ENCODE peak calls at places on chromosome 21, in five cellular contexts. X, I, A, V and B are unnamed samples.

GRCh38 chr21:25375675-25376074 is 231.6 kb downstream of the MRPL39 start:
- DNase-seq in V (no peak), I (no peak), X (no peak), A (no peak), B (no peak)

GRCh38 chr21:8991088-8991907 is 1530.1 kb upstream of the TPTE start:
- DNase-seq in A (no peak), I (no peak), V (peak; percentile 87), X (no peak), B (no peak)

GRCh38 chr21:31198575-31198974 is 145.5 kb downstream of the TIAM1 start:
- DNase-seq in A (no peak), I (no peak), X (no peak), V (peak; percentile 63), B (no peak)

GRCh38 chr21:31354604-31355443 is 10.8 kb upstream of the TIAM1 start:
- DNase-seq in V (peak; percentile 17), X (peak; percentile 55), A (no peak), I (peak; percentile 66), B (peak; percentile 13)

GRCh38 chr21:15221799-15222386 is 157.1 kb upstream of the NRIP1 start:
- DNase-seq in V (peak; percentile 30), A (peak; percentile 46), I (no peak), X (no peak), B (peak; percentile 10)

GRCh38 chr21:17397703-17398102 is 115.1 kb upstream of the CXADR start:
- DNase-seq in X (no peak), I (no peak), V (no peak), A (no peak), B (no peak)

GRCh38 chr21:25371831-25372434 is 235.3 kb downstream of the MRPL39 start:
- DNase-seq in I (no peak), X (no peak), V (no peak), A (no peak), B (no peak)

GRCh38 chr21:26842300-26842699 is 2.9 kb downstream of the ADAMTS1 start:
- DNase-seq in I (no peak), A (no peak), X (no peak), V (no peak), B (no peak)

GRCh38 chr21:32309906-32310460 is 11.3 kb downstream of the MRAP start:
- DNase-seq in X (no peak), A (no peak), I (no peak), V (no peak), B (no peak)

GRCh38 chr21:35257413-35257812 is 208.3 kb upstream of the RUNX1 start:
- DNase-seq in X (peak; percentile 72), A (no peak), I (no peak), V (peak; percentile 29), B (peak; percentile 51)

GRCh38 chr21:33051925-33052324 is 18.0 kb upstream of the OLIG1 start:
- DNase-seq in A (no peak), I (no peak), V (peak; percentile 21), X (no peak), B (no peak)

GRCh38 chr21:25863747-25864146 is 129.0 kb downstream of the GABPA start:
- DNase-seq in X (no peak), A (no peak), I (no peak), V (no peak), B (no peak)

GRCh38 chr21:24118738-24119470 is 1488.4 kb downstream of the MRPL39 start:
- DNase-seq in A (no peak), I (no peak), X (no peak), V (no peak), B (no peak)

GRCh38 chr21:17451364-17451869 is 61.4 kb upstream of the CXADR start:
- DNase-seq in X (no peak), I (no peak), A (no peak), V (no peak), B (no peak)

GRCh38 chr21:36235058-36235582 is 78.5 kb downstream of the DOP1B start:
- DNase-seq in I (no peak), X (peak; percentile 71), V (no peak), A (no peak), B (no peak)

GRCh38 chr21:35223480-35224156 is 174.5 kb upstream of the RUNX1 start:
- DNase-seq in V (no peak), I (no peak), X (no peak), A (no peak), B (no peak)

GRCh38 chr21:27421654-27422053 is 454.8 kb upstream of the ADAMTS5 start:
- DNase-seq in A (no peak), V (no peak), I (no peak), X (no peak), B (no peak)

GRCh38 chr21:36425286-36425685 is 40.1 kb downstream of the CHAF1B start:
- DNase-seq in A (no peak), V (no peak), I (no peak), X (no peak), B (no peak)

GRCh38 chr21:36471254-36471723 is 8.6 kb downstream of the CLDN14 start:
- DNase-seq in I (no peak), V (no peak), A (no peak), X (no peak), B (no peak)

GRCh38 chr21:31754561-31754960 is 22.6 kb upstream of the SCAF4 start:
- DNase-seq in A (no peak), V (no peak), I (no peak), X (no peak), B (no peak)

GRCh38 chr21:25897383-25897782 is 162.6 kb downstream of the GABPA start:
- DNase-seq in V (no peak), A (no peak), X (no peak), I (no peak), B (no peak)

GRCh38 chr21:32257952-32258785 is 20.7 kb downstream of the MIS18A start:
- DNase-seq in X (peak; percentile 73), V (peak; percentile 84), A (peak; percentile 74), I (peak; percentile 69), B (peak; percentile 69)

GRCh38 chr21:38997051-38997450 is 186.2 kb downstream of the PSMG1 start:
- DNase-seq in A (no peak), I (no peak), V (no peak), X (no peak), B (no peak)

GRCh38 chr21:39001341-39001740 is 181.9 kb downstream of the PSMG1 start:
- DNase-seq in V (no peak), I (no peak), A (no peak), X (no peak), B (no peak)

GRCh38 chr21:39000496-39000895 is 182.8 kb downstream of the PSMG1 start:
- DNase-seq in A (no peak), X (no peak), V (no peak), I (no peak), B (no peak)

GRCh38 chr21:38997756-38998155 is 185.5 kb downstream of the PSMG1 start:
- DNase-seq in I (no peak), V (no peak), X (no peak), A (no peak), B (no peak)

DNA sequence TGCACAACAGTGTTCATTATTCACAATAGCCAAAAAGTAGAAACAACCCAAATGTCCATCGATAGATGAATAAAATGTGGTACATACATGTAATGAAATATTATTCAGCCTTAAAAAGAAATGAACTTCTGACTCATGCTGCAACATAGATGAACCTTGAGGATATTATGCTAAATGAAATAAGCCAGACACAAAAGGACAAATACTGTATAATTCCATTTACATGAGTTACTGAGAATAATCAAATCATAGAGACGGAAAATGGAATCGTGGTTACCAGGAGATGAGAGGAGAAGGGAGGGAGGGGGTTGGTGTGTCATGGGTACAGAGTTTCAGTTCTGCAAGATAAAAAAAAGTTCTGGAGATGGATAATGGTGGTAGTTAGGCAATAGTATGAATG is 184.1 kb downstream of the PSMG1 start:
- DNase-seq in I (no peak), A (no peak), V (no peak), X (no peak), B (no peak)
- TF ChIP-seq POLR2AphosphoS5 in I (no peak), A (no peak), V (no peak), X (no peak), B (no peak)

DNA sequence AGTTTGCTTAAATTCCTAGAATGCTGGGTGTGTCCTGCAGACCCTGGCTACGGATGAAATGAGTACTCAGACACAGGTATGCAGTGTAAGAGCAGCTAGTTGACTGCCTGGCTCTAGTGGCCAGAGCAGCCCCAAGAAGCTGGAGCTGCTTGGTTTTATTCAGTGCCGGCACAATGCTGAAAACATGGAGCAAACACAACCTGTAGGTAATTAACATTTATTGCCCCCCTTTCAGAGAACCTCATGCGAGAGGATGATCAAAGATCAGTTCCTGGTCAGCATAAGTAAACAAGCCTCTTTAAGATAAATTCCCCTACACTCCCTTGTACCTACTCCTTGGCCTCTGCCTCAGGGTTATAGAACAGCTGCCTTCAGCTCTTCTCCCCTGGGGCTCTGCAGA is 43.2 kb downstream of the MRPS6 start:
- DNase-seq in I (no peak), A (no peak), X (no peak), V (no peak), B (peak; percentile 36)
- TF ChIP-seq POLR2A in I (no peak), A (no peak), X (no peak), V (no peak), B (no peak)

DNA sequence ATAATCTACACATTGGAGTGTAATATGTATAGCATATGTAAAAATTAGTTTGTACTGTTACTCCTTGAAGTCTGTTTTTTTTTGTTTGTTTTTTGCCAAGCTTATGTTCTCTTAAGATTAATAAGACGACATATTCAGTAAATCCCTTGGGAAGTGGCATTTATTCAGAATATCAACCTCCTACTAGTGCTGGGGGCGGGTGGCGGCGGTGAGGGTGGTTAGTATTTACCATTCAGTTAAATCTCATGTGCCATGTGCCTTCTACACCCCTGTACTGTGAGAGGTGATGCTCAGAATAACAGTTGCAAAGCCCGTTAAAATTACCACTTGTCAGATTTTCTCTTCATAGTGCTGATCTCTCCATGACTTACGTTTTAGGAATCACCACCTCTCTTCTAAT is 3.0 kb downstream of the BACH1 start:
- DNase-seq in X (no peak), I (no peak), A (no peak), V (no peak), B (no peak)
- H3K4me3 ChIP-seq in X (no peak overlapping the region), I (no peak overlapping the region), A (peak overlapping the region; percentile 89), V (peak overlapping the region; percentile 74), B (no peak overlapping the region)

GRCh38 chr21:43809346-43809799 is 20.0 kb downstream of the RRP1 start:
- DNase-seq in V (no peak), X (no peak), I (no peak), A (no peak), B (no peak)

GRCh38 chr21:43812139-43812821 is 22.9 kb downstream of the RRP1 start:
- DNase-seq in I (no peak), X (peak; percentile 32), V (no peak), A (no peak), B (peak; percentile 42)

GRCh38 chr21:43811262-43812105 is 22.1 kb downstream of the RRP1 start:
- DNase-seq in X (no peak), A (no peak), I (no peak), V (no peak), B (no peak)

GRCh38 chr21:43809853-43810504 is 20.6 kb downstream of the RRP1 start:
- DNase-seq in A (no peak), V (no peak), X (no peak), I (no peak), B (no peak)

DNA sequence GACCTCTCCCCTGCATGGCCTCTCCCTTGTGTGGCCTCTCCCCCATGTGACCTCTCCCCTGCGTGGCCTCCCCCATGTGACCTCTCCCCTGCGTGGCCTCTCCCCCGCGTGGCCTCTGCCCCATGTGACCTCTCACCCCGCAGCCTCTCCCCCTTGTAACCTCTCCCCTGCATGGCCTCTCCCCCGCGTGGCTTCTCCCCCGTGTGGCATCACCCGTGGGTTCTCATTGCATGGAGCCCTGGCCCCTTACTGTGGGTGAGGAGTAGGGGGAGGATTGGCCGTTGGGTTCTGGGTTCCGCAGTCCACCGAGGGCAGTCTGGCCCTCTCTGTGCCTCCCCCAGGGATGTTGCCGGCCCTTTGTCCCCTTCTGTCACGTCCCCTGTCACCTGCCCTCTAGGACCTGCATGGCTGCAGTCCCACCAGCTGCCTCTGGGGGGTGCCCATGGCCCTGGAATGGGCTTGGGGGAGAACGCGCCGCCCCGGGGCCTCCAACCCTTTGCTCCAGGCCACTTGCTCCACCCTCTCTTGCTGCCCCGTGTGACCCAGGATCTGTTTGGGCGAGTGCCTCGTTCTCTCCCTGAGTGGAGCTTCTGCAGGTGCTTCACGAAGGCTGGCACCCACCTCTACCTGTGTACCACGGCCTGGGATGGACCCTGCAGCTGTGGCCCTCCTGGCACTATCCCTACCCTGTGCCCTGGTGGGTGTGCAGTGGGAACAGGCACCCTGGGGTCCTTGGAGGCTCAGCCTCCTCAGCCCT is 21.3 kb downstream of the RRP1 start:
- DNase-seq in V (peak; percentile 96), I (peak; percentile 83), A (peak; percentile 100), X (peak; percentile 94), B (peak; percentile 93)
- TF ChIP-seq POLR2AphosphoS5 in V (no peak), I (no peak), A (no peak), X (no peak), B (no peak)